ENCODE peak calls at places on chromosomes 6 and 20, in five cellular contexts. I is mucosa of descending colon, H is HT1080, E is amygdala, A is hippocampal formation. L is an unnamed sample.

GRCh38 chr6:117206951-117207687 is 58.2 kb upstream of the VGLL2 start:
- DNase-seq in I (no peak), H (peak), E (no peak), A (no peak), L (no peak)

GRCh38 chr20:59992531-59992930 is 34.3 kb downstream of the CDH26 start:
- DNase-seq in I (no peak), H (no peak), E (no peak), A (peak), L (peak)

GRCh38 chr20:34023937-34024732 is 30.4 kb downstream of the RALY start:
- DNase-seq in I (no peak), H (no peak), E (no peak), A (no peak), L (no peak)

GRCh38 chr6:36949636-36950035 is 4.9 kb upstream of the PI16 start:
- DNase-seq in I (no peak), H (peak), E (no peak), A (no peak), L (peak)

GRCh38 chr6:98416027-98416426 is 418.3 kb upstream of the POU3F2 start:
- DNase-seq in I (no peak), H (no peak), E (peak), A (peak), L (peak)

GRCh38 chr6:25889877-25890853 is 16.1 kb upstream of the SLC17A3 start:
- DNase-seq in I (no peak), H (peak), E (peak), A (peak), L (peak)

GRCh38 chr6:75326557-75327258 is 42.1 kb upstream of the TMEM30A start:
- DNase-seq in I (no peak), H (no peak), E (no peak), A (no peak), L (no peak)

GRCh38 chr6:44508646-44509045 is 121.1 kb downstream of the CDC5L start:
- DNase-seq in I (no peak), H (peak), E (no peak), A (no peak), L (peak)

GRCh38 chr6:72861059-72861458 is 239.2 kb downstream of the KCNQ5 start:
- DNase-seq in I (no peak), H (no peak), E (no peak), A (no peak), L (no peak)

GRCh38 chr20:8721098-8721497 is 347.8 kb upstream of the PLCB4 start:
- DNase-seq in I (no peak), H (peak), E (no peak), A (peak), L (peak)

GRCh38 chr6:169640347-169640972 is 61.4 kb downstream of the WDR27 start:
- DNase-seq in I (no peak), H (no peak), E (no peak), A (no peak), L (no peak)

L was measured in osteoblast.